ENCODE peak calls at places on chromosomes 16 and 17, in ten cellular contexts. A is fibroblast of lung; H is lower lobe of right lung; J is endothelial cell of umbilical vein; G is Peyer's patch; K is endodermal cell; V is cardiac muscle cell; I is left ventricle myocardium inferior; U is CD4-positive, CD25-positive, alpha-beta regulatory T cell; P is CD4-positive, alpha-beta memory T cell. T is an unnamed sample.

GRCh38 chr16:17417740-17418139 is 53.0 kb downstream of the XYLT1 start:
- DNase-seq in U (no peak), I (no peak), V (no peak), H (no peak), A (no peak), K (no peak), J (no peak), P (no peak), G (no peak), T (no peak)

GRCh38 chr17:71709974-71710373 is 410.8 kb upstream of the SOX9 start:
- DNase-seq in K (no peak), P (no peak), G (no peak), A (peak), J (no peak), I (no peak), V (no peak), U (no peak), H (no peak), T (no peak)

GRCh38 chr17:44318077-44318892 is 6.3 kb downstream of the SLC25A39 start:
- DNase-seq in A (no peak), K (no peak), P (no peak), I (no peak), V (no peak), H (no peak), U (no peak), G (no peak), J (no peak), T (no peak)

GRCh38 chr17:60559995-60560859 is 34.2 kb upstream of the APPBP2 start:
- DNase-seq in A (no peak), V (no peak), G (no peak), H (peak), P (no peak), K (no peak), J (no peak), I (no peak), U (no peak), T (no peak)

GRCh38 chr17:77286641-77287431 is 146.1 kb downstream of the SEC14L1 start:
- DNase-seq in G (no peak), J (no peak), H (peak), I (peak), V (no peak), A (peak), U (no peak), P (no peak), K (no peak), T (no peak)

GRCh38 chr17:81002409-81003361 is 11.0 kb downstream of the CHMP6 start:
- DNase-seq in U (no peak), J (peak), G (no peak), K (no peak), I (peak), P (no peak), V (no peak), A (peak), H (peak), T (no peak)

GRCh38 chr17:6326483-6326882 is 108.4 kb downstream of the AIPL1 start:
- DNase-seq in K (no peak), P (no peak), A (no peak), G (no peak), U (no peak), H (no peak), I (no peak), V (no peak), J (no peak), T (no peak)

GRCh38 chr17:42929497-42929844 is 28.9 kb downstream of the G6PC1 start:
- DNase-seq in V (no peak), U (no peak), A (no peak), J (no peak), H (no peak), I (no peak), K (no peak), P (no peak), G (no peak), T (no peak)

GRCh38 chr17:79097226-79098055 is 22.8 kb downstream of the ENGASE start:
- DNase-seq in U (no peak), G (no peak), J (no peak), H (no peak), I (no peak), V (no peak), A (no peak), K (peak), P (no peak), T (no peak)

GRCh38 chr16:5071341-5071680 is 332 bp upstream of the ALG1 start:
- DNase-seq in U (no peak), I (no peak), G (no peak), K (no peak), V (no peak), A (peak), J (no peak), H (no peak), P (no peak), T (no peak)

GRCh38 chr17:17551361-17551760 is 40.1 kb downstream of the PEMT start:
- DNase-seq in K (no peak), U (no peak), J (no peak), H (no peak), P (no peak), V (peak), I (peak), A (peak), G (no peak), T (no peak)

GRCh38 chr16:67399749-67400704 is 6.7 kb upstream of the TPPP3 start:
- DNase-seq in G (no peak), J (no peak), I (no peak), U (no peak), V (no peak), K (no peak), A (no peak), P (no peak), H (peak), T (no peak)

GRCh38 chr17:77746901-77747620 is 211.4 kb upstream of the TNRC6C start:
- DNase-seq in G (no peak), I (no peak), V (no peak), P (no peak), H (no peak), A (no peak), K (peak), U (no peak), J (no peak), T (no peak)

GRCh38 chr16:57610611-57611010 is 17.8 kb upstream of the ADGRG1 start:
- DNase-seq in U (no peak), K (peak), A (no peak), P (no peak), H (no peak), G (no peak), I (no peak), J (no peak), V (no peak), T (no peak)

GRCh38 chr17:19614900-19615299 is 33.7 kb upstream of the ALDH3A2 start:
- DNase-seq in K (peak), G (no peak), J (no peak), U (no peak), H (no peak), A (no peak), V (no peak), P (no peak), I (no peak), T (no peak)

GRCh38 chr16:81864646-81865382 is 85.7 kb downstream of the PLCG2 start:
- DNase-seq in V (no peak), J (no peak), H (no peak), K (peak), G (no peak), U (no peak), I (no peak), P (no peak), A (no peak), T (no peak)

GRCh38 chr17:50096092-50096491 is 941 bp downstream of the PDK2 start:
- DNase-seq in K (no peak), U (no peak), J (no peak), G (no peak), A (no peak), P (no peak), V (no peak), I (no peak), H (peak), T (no peak)
- H3K27ac ChIP-seq in K (no peak), U (no peak), J (no peak), G (peak), A (no peak), P (peak), V (no peak), I (peak), H (peak), T (peak)

DNA sequence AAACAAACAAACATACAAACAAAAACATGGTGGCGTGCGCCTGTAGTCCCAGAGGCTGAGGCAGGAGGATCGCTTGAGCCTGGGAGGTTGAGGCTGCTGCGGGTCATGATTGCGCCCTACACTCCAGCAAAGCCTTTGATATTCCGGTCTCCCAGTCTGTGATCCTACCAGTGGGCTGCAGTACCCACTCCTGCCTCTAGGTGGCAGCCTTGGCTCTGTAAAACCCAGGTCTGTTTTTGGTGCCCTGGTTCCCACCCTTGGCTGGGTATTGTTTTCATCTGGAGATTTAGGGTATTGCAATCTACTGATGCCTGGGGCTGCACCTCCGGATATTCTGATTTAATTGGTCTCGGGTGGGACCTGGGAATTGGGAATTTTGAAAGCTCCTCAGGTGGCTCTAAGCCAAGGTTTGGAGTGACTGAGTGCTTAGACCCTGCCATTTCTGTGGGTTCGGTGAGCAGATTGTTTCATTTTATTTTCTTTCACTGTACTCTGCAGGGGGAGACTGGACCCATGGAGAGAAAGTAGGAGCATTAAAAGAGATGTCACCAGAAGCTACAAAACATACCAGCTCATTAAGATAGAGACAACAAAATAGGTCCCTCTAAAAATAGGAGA is 40.5 kb downstream of the MYH3 start:
- DNase-seq in J (peak), G (peak), K (peak), H (peak), A (peak), P (peak), U (peak), V (peak), I (peak), T (no peak)
- H3K27ac ChIP-seq in J (no peak), G (no peak), K (no peak), H (no peak), A (no peak), P (no peak), U (no peak), V (no peak), I (no peak), T (no peak)

GRCh38 chr16:3673676-3674377 is 19.3 kb downstream of the DNASE1 start:
- DNase-seq in I (no peak), G (no peak), P (no peak), V (no peak), U (no peak), J (no peak), A (no peak), H (no peak), K (no peak), T (no peak)

GRCh38 chr16:3674513-3675295 is 20.2 kb downstream of the DNASE1 start:
- DNase-seq in I (no peak), P (no peak), J (no peak), K (peak), H (no peak), A (no peak), U (no peak), V (no peak), G (no peak), T (no peak)

GRCh38 chr16:3671424-3671823 is 16.9 kb downstream of the DNASE1 start:
- DNase-seq in P (no peak), J (no peak), H (no peak), U (no peak), G (no peak), V (no peak), K (no peak), A (no peak), I (no peak), T (no peak)

GRCh38 chr16:3672571-3673041 is 18.1 kb downstream of the DNASE1 start:
- DNase-seq in G (no peak), I (no peak), P (no peak), J (no peak), K (no peak), V (no peak), H (no peak), U (no peak), A (no peak), T (no peak)

DNA sequence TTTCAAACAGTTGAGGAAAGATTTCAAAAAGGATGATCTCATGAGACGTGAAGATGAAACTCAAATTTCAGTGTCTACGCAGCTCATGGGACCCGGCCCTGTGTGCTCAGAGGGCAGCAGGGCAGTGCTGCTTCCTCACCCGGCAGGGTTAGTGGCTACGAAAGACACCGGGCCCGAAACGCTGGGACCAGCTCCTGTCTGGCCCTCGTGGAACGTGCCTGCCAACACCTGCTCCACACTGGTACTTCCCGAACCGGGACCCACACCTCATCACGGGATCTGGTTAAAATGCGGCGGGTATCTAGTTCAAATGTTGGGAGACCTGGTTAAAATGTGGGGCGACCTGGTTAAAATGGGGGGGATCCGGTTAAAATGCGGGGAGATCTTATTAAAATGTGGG is 18.7 kb downstream of the DNASE1 start:
- DNase-seq in P (no peak), K (no peak), U (no peak), I (no peak), A (no peak), J (no peak), H (no peak), G (no peak), V (no peak), T (no peak)
- H3K27ac ChIP-seq in P (no peak), K (no peak), U (no peak), I (no peak), A (no peak), J (no peak), H (no peak), G (no peak), V (no peak), T (no peak)

DNA sequence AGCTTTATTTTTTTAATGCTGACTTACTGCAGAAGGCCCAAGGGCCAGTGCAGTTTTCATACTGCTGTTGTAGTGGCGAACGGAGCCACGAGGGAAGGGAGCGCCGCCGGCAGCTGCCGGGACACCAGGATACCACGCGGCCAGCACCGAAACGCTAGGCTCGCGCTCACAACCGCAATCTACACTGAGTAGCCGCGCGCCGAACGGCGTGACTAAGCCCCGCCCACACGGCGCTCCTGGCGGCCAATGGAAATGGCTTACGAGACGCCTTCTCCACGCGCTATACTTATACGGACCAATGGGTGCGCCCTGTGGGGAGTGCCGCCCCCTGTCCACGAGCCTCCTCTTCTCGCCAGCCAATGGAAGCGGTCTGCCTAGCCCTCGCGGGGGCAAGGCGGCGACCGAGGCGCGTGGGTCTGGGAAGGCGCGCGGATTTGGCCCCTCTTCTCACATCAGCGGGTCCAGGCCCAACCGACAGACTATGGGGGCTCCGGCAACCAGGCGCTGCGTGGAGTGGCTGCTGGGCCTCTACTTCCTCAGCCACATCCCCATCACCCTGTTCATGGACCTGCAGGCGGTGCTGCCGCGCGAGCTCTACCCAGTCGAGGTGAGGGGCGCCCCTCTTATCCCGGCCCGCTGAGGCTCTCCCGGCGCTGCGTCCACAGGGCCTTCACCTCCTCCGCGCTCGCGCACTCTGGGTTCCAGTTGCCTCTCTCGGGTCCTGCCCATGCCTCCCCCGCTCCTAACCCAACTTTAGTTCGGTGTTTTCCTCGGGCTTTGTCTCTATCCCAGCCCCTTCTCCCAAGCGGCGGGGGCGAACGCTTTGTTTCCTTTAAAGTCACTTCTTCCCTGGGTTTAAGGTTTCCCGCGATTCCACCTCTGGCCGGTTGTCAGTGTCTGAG is at the start of gene TMEM97:
- DNase-seq in I (peak), G (peak), J (peak), H (peak), K (peak), U (peak), V (peak), P (peak), A (peak), T (peak)
- H3K27ac ChIP-seq in I (peak), G (peak), J (peak), H (peak), K (peak), U (no peak), V (peak), P (peak), A (peak), T (peak)

GRCh38 chr17:33628500-33629336 is 335.6 kb upstream of the ASIC2 start:
- DNase-seq in P (no peak), A (no peak), G (no peak), J (no peak), U (no peak), V (no peak), K (no peak), H (no peak), I (peak), T (no peak)
- H3K27ac ChIP-seq in P (no peak), A (no peak), G (no peak), J (no peak), U (no peak), V (no peak), K (no peak), H (no peak), I (no peak), T (no peak)

T was measured in substantia nigra.